ENCODE peak calls at places on chromosomes 3 and 15, in nine cellular contexts. One of them, this sample, is unnamed.

GRCh38 chr3:10290476-10291138 is 2.1 kb downstream of the GHRL start:
- DNase-seq in astrocyte: no peak
- DNase-seq in body of pancreas: no peak
- DNase-seq in T-cell: no peak
- DNase-seq in HTR-8/SVneo: no peak
- DNase-seq in left lung: no peak
- DNase-seq in nucleus accumbens: no peak
- DNase-seq in T47D: no peak
- DNase-seq in HCT116: no peak
- DNase-seq in this sample: no peak

GRCh38 chr3:57068437-57069089 is 8.1 kb downstream of the SPATA12 start:
- DNase-seq in astrocyte: peak; percentile 89
- DNase-seq in body of pancreas: peak; percentile 16
- DNase-seq in T-cell: no peak
- DNase-seq in HTR-8/SVneo: peak; percentile 49
- DNase-seq in left lung: no peak
- DNase-seq in nucleus accumbens: no peak
- DNase-seq in T47D: no peak
- DNase-seq in HCT116: peak; percentile 81
- DNase-seq in this sample: peak; percentile 63

GRCh38 chr3:159583662-159584061 is 405.0 kb upstream of the IL12A start:
- DNase-seq in astrocyte: peak; percentile 33
- DNase-seq in body of pancreas: no peak
- DNase-seq in T-cell: no peak
- DNase-seq in HTR-8/SVneo: peak; percentile 6
- DNase-seq in left lung: no peak
- DNase-seq in nucleus accumbens: no peak
- DNase-seq in T47D: peak; percentile 33
- DNase-seq in HCT116: no peak
- DNase-seq in this sample: no peak

GRCh38 chr3:179526989-179527391 is 35.7 kb upstream of the ACTL6A start:
- DNase-seq in astrocyte: peak; percentile 69
- DNase-seq in body of pancreas: peak; percentile 29
- DNase-seq in T-cell: no peak
- DNase-seq in HTR-8/SVneo: peak; percentile 58
- DNase-seq in left lung: no peak
- DNase-seq in nucleus accumbens: no peak
- DNase-seq in T47D: no peak
- DNase-seq in HCT116: no peak
- DNase-seq in this sample: peak; percentile 39

GRCh38 chr3:187839422-187839821 is 94.2 kb upstream of the BCL6 start:
- DNase-seq in astrocyte: no peak
- DNase-seq in body of pancreas: no peak
- DNase-seq in T-cell: no peak
- DNase-seq in HTR-8/SVneo: no peak
- DNase-seq in left lung: no peak
- DNase-seq in nucleus accumbens: no peak
- DNase-seq in T47D: no peak
- DNase-seq in HCT116: no peak
- DNase-seq in this sample: peak; percentile 47

GRCh38 chr3:34882764-34883163 is 756.6 kb upstream of the ARPP21 start:
- DNase-seq in astrocyte: no peak
- DNase-seq in body of pancreas: no peak
- DNase-seq in T-cell: no peak
- DNase-seq in HTR-8/SVneo: no peak
- DNase-seq in left lung: no peak
- DNase-seq in nucleus accumbens: no peak
- DNase-seq in T47D: peak; percentile 24
- DNase-seq in HCT116: no peak
- DNase-seq in this sample: no peak

GRCh38 chr3:5304188-5304587 is 116.7 kb downstream of the EDEM1 start:
- DNase-seq in astrocyte: no peak
- DNase-seq in body of pancreas: no peak
- DNase-seq in T-cell: no peak
- DNase-seq in HTR-8/SVneo: no peak
- DNase-seq in left lung: no peak
- DNase-seq in nucleus accumbens: no peak
- DNase-seq in T47D: no peak
- DNase-seq in HCT116: no peak
- DNase-seq in this sample: no peak

GRCh38 chr15:64412216-64412615 is 24.6 kb downstream of the TRIP4 start:
- DNase-seq in astrocyte: no peak
- DNase-seq in body of pancreas: no peak
- DNase-seq in T-cell: no peak
- DNase-seq in HTR-8/SVneo: no peak
- DNase-seq in left lung: no peak
- DNase-seq in nucleus accumbens: no peak
- DNase-seq in T47D: no peak
- DNase-seq in HCT116: no peak
- DNase-seq in this sample: no peak

GRCh38 chr3:117477214-117477755 is 767.7 kb downstream of the TUSC7 start:
- DNase-seq in astrocyte: no peak
- DNase-seq in body of pancreas: peak; percentile 17
- DNase-seq in T-cell: no peak
- DNase-seq in HTR-8/SVneo: no peak
- DNase-seq in left lung: no peak
- DNase-seq in nucleus accumbens: no peak
- DNase-seq in T47D: no peak
- DNase-seq in HCT116: no peak
- DNase-seq in this sample: no peak

GRCh38 chr15:51286816-51287215 is 51.6 kb downstream of the CYP19A1 start:
- DNase-seq in astrocyte: no peak
- DNase-seq in body of pancreas: no peak
- DNase-seq in T-cell: no peak
- DNase-seq in HTR-8/SVneo: no peak
- DNase-seq in left lung: no peak
- DNase-seq in nucleus accumbens: no peak
- DNase-seq in T47D: peak; percentile 43
- DNase-seq in HCT116: no peak
- DNase-seq in this sample: no peak

GRCh38 chr3:183845608-183846288 is 20.4 kb upstream of the MAP6D1 start:
- DNase-seq in astrocyte: peak; percentile 20
- DNase-seq in body of pancreas: no peak
- DNase-seq in T-cell: no peak
- DNase-seq in HTR-8/SVneo: peak; percentile 54
- DNase-seq in left lung: no peak
- DNase-seq in nucleus accumbens: no peak
- DNase-seq in T47D: peak; percentile 100
- DNase-seq in HCT116: no peak
- DNase-seq in this sample: no peak

GRCh38 chr3:124217542-124217941 is 225.6 kb upstream of the ROPN1 start:
- DNase-seq in astrocyte: peak; percentile 56
- DNase-seq in body of pancreas: peak; percentile 65
- DNase-seq in T-cell: peak; percentile 2
- DNase-seq in HTR-8/SVneo: peak; percentile 61
- DNase-seq in left lung: no peak
- DNase-seq in nucleus accumbens: no peak
- DNase-seq in T47D: peak; percentile 90
- DNase-seq in HCT116: peak; percentile 3
- DNase-seq in this sample: peak; percentile 64

GRCh38 chr3:127383656-127384179 is 95.9 kb upstream of the PRR20G start:
- DNase-seq in astrocyte: no peak
- DNase-seq in body of pancreas: no peak
- DNase-seq in T-cell: no peak
- DNase-seq in HTR-8/SVneo: no peak
- DNase-seq in left lung: no peak
- DNase-seq in nucleus accumbens: no peak
- DNase-seq in T47D: no peak
- DNase-seq in HCT116: no peak
- DNase-seq in this sample: no peak

GRCh38 chr3:68919000-68919399 is 13.3 kb downstream of the TAFA4 start:
- DNase-seq in astrocyte: peak; percentile 3
- DNase-seq in body of pancreas: no peak
- DNase-seq in T-cell: no peak
- DNase-seq in HTR-8/SVneo: peak; percentile 17
- DNase-seq in left lung: no peak
- DNase-seq in nucleus accumbens: no peak
- DNase-seq in T47D: peak; percentile 51
- DNase-seq in HCT116: no peak
- DNase-seq in this sample: no peak

GRCh38 chr15:38545179-38545578 is 19.4 kb downstream of the RASGRP1 start:
- DNase-seq in astrocyte: no peak
- DNase-seq in body of pancreas: no peak
- DNase-seq in T-cell: no peak
- DNase-seq in HTR-8/SVneo: no peak
- DNase-seq in left lung: no peak
- DNase-seq in nucleus accumbens: no peak
- DNase-seq in T47D: no peak
- DNase-seq in HCT116: no peak
- DNase-seq in this sample: no peak

GRCh38 chr3:153052096-153052460 is 109.9 kb upstream of the RAP2B start:
- DNase-seq in astrocyte: peak; percentile 97
- DNase-seq in body of pancreas: no peak
- DNase-seq in T-cell: no peak
- DNase-seq in HTR-8/SVneo: no peak
- DNase-seq in left lung: no peak
- DNase-seq in nucleus accumbens: no peak
- DNase-seq in T47D: peak; percentile 86
- DNase-seq in HCT116: peak; percentile 95
- DNase-seq in this sample: no peak

This sample was measured in mucosa of gallbladder.